ENCODE peak calls at places on chromosomes 2 and 18, in six cellular contexts. S is left cardiac atrium; H is psoas muscle; Q is CD4-positive, alpha-beta T cell; Y is ACHN; T is mucosa of descending colon. A is an unnamed sample.

GRCh38 chr18:21004721-21005120 is 106.9 kb downstream of the ROCK1 start:
- DNase-seq in S (no peak), H (no peak), Q (no peak), Y (no peak), T (no peak), A (no peak)

GRCh38 chr18:45850021-45850420 is 24.5 kb downstream of the SIGLEC15 start:
- DNase-seq in S (no peak), H (no peak), Q (no peak), Y (peak), T (no peak), A (no peak)

GRCh38 chr2:174138161-174138560 is 110.2 kb downstream of the OLA1 start:
- DNase-seq in S (no peak), H (no peak), Q (no peak), Y (no peak), T (no peak), A (no peak)

GRCh38 chr2:217761645-217762277 is 241.0 kb downstream of the TNS1 start:
- DNase-seq in S (no peak), H (no peak), Q (no peak), Y (no peak), T (no peak), A (no peak)

GRCh38 chr2:169348321-169349002 is 13.9 kb downstream of the LRP2 start:
- DNase-seq in S (no peak), H (no peak), Q (no peak), Y (no peak), T (no peak), A (no peak)

GRCh38 chr2:234806818-234807217 is 145.0 kb upstream of the SH3BP4 start:
- DNase-seq in S (no peak), H (no peak), Q (no peak), Y (no peak), T (no peak), A (no peak)

GRCh38 chr18:13629841-13630747 is 96.3 kb downstream of the FAM210A start:
- DNase-seq in S (peak), H (no peak), Q (peak), Y (peak), T (no peak), A (no peak)

GRCh38 chr2:121532347-121532766 is 1.7 kb downstream of the RNU4ATAC start:
- DNase-seq in S (no peak), H (no peak), Q (no peak), Y (no peak), T (no peak), A (no peak)

GRCh38 chr2:62147610-62148301 is 48.2 kb upstream of the B3GNT2 start:
- DNase-seq in S (no peak), H (no peak), Q (no peak), Y (no peak), T (no peak), A (no peak)

GRCh38 chr2:45992021-45992745 is 305.0 kb upstream of the EPAS1 start:
- DNase-seq in S (peak), H (peak), Q (no peak), Y (no peak), T (peak), A (no peak)

GRCh38 chr2:118853647-118854367 is 6.4 kb upstream of the EN1 start:
- DNase-seq in S (no peak), H (no peak), Q (no peak), Y (no peak), T (no peak), A (no peak)

GRCh38 chr2:202056611-202057010 is 16.4 kb upstream of the KIAA2012 start:
- DNase-seq in S (no peak), H (no peak), Q (no peak), Y (peak), T (no peak), A (no peak)

A was measured in left lung.